ENCODE peak calls at places on chromosomes 4 and X, in seven cellular contexts. One of them, this sample, is unnamed. For H3K36me3, the result is how much of the 10 kb centered on the place peaks cover.

GRCh38 chr4:122879001-122879400 is 43.4 kb downstream of the NUDT6 start:
- DNase-seq in effector memory CD4-positive, alpha-beta T cell: no peak
- DNase-seq in body of pancreas: no peak
- DNase-seq in tibial artery: no peak
- DNase-seq in left ventricle myocardium inferior: no peak
- DNase-seq in hepatocyte: no peak
- DNase-seq in aorta: no peak
- DNase-seq in this sample: no peak

GRCh38 chr4:81030617-81031388 is at the start of gene BMP3:
- DNase-seq in left ventricle myocardium inferior: no peak
- DNase-seq in tibial artery: no peak
- DNase-seq in body of pancreas: no peak
- DNase-seq in effector memory CD4-positive, alpha-beta T cell: no peak
- DNase-seq in hepatocyte: peak
- DNase-seq in aorta: peak
- DNase-seq in this sample: no peak

GRCh38 chrX:136193771-136194170 is 46.4 kb downstream of the FHL1 start:
- DNase-seq in tibial artery: no peak
- DNase-seq in hepatocyte: no peak
- DNase-seq in body of pancreas: no peak
- DNase-seq in left ventricle myocardium inferior: no peak
- DNase-seq in aorta: no peak
- DNase-seq in effector memory CD4-positive, alpha-beta T cell: no peak
- DNase-seq in this sample: no peak

GRCh38 chr4:27096142-27096824 is 235.6 kb downstream of the STIM2 start:
- DNase-seq in body of pancreas: no peak
- DNase-seq in hepatocyte: no peak
- DNase-seq in tibial artery: no peak
- DNase-seq in effector memory CD4-positive, alpha-beta T cell: no peak
- DNase-seq in aorta: no peak
- DNase-seq in left ventricle myocardium inferior: no peak
- DNase-seq in this sample: no peak

GRCh38 chr4:79048878-79049277 is 109.6 kb upstream of the PAQR3 start:
- DNase-seq in effector memory CD4-positive, alpha-beta T cell: no peak
- DNase-seq in hepatocyte: no peak
- DNase-seq in tibial artery: no peak
- DNase-seq in left ventricle myocardium inferior: no peak
- DNase-seq in aorta: no peak
- DNase-seq in body of pancreas: no peak
- DNase-seq in this sample: no peak

GRCh38 chr4:183011213-183011907 is 87.7 kb upstream of the WWC2 start:
- DNase-seq in effector memory CD4-positive, alpha-beta T cell: no peak
- DNase-seq in tibial artery: no peak
- DNase-seq in aorta: no peak
- DNase-seq in hepatocyte: no peak
- DNase-seq in body of pancreas: no peak
- DNase-seq in left ventricle myocardium inferior: no peak
- DNase-seq in this sample: no peak

GRCh38 chrX:19931146-19931545 is 43.7 kb upstream of the SH3KBP1 start:
- DNase-seq in hepatocyte: no peak
- DNase-seq in tibial artery: no peak
- DNase-seq in effector memory CD4-positive, alpha-beta T cell: no peak
- DNase-seq in aorta: no peak
- DNase-seq in body of pancreas: no peak
- DNase-seq in left ventricle myocardium inferior: no peak
- DNase-seq in this sample: no peak

GRCh38 chr4:137131201-137131600 is 401.1 kb downstream of the PCDH18 start:
- DNase-seq in effector memory CD4-positive, alpha-beta T cell: no peak
- DNase-seq in aorta: no peak
- DNase-seq in tibial artery: no peak
- DNase-seq in body of pancreas: no peak
- DNase-seq in hepatocyte: no peak
- DNase-seq in left ventricle myocardium inferior: no peak
- DNase-seq in this sample: no peak

GRCh38 chrX:38438321-38438720 is 85.9 kb downstream of the OTC start:
- DNase-seq in aorta: no peak
- DNase-seq in left ventricle myocardium inferior: no peak
- DNase-seq in hepatocyte: no peak
- DNase-seq in tibial artery: no peak
- DNase-seq in effector memory CD4-positive, alpha-beta T cell: no peak
- DNase-seq in body of pancreas: no peak
- DNase-seq in this sample: no peak

GRCh38 chrX:37685452-37686347 is at the start of gene XK:
- DNase-seq in tibial artery: peak
- DNase-seq in aorta: peak
- DNase-seq in left ventricle myocardium inferior: peak
- DNase-seq in hepatocyte: peak
- DNase-seq in effector memory CD4-positive, alpha-beta T cell: peak
- DNase-seq in body of pancreas: peak
- DNase-seq in this sample: peak

GRCh38 chr4:148962539-148963290 is 520.5 kb upstream of the NR3C2 start:
- DNase-seq in hepatocyte: no peak
- DNase-seq in aorta: no peak
- DNase-seq in effector memory CD4-positive, alpha-beta T cell: no peak
- DNase-seq in tibial artery: no peak
- DNase-seq in body of pancreas: no peak
- DNase-seq in left ventricle myocardium inferior: no peak
- DNase-seq in this sample: no peak

GRCh38 chrX:24759786-24760185 is 66.1 kb downstream of the POLA1 start:
- DNase-seq in effector memory CD4-positive, alpha-beta T cell: no peak
- DNase-seq in body of pancreas: no peak
- DNase-seq in aorta: no peak
- DNase-seq in left ventricle myocardium inferior: no peak
- DNase-seq in tibial artery: no peak
- DNase-seq in hepatocyte: no peak
- DNase-seq in this sample: no peak

GRCh38 chr4:168551945-168552695 is 55.3 kb downstream of the PALLD start:
- DNase-seq in aorta: no peak
- DNase-seq in hepatocyte: no peak
- DNase-seq in tibial artery: no peak
- DNase-seq in body of pancreas: no peak
- DNase-seq in left ventricle myocardium inferior: no peak
- DNase-seq in effector memory CD4-positive, alpha-beta T cell: no peak
- DNase-seq in this sample: no peak

GRCh38 chr4:48831532-48832015 is 686 bp downstream of the OCIAD1 start:
- DNase-seq in hepatocyte: no peak
- DNase-seq in left ventricle myocardium inferior: no peak
- DNase-seq in tibial artery: no peak
- DNase-seq in effector memory CD4-positive, alpha-beta T cell: no peak
- DNase-seq in aorta: no peak
- DNase-seq in body of pancreas: no peak
- DNase-seq in this sample: no peak

GRCh38 chr4:88320174-88320779 is 35.9 kb upstream of the PPM1K start:
- DNase-seq in tibial artery: no peak
- DNase-seq in hepatocyte: no peak
- DNase-seq in left ventricle myocardium inferior: no peak
- DNase-seq in body of pancreas: no peak
- DNase-seq in aorta: no peak
- DNase-seq in effector memory CD4-positive, alpha-beta T cell: no peak
- DNase-seq in this sample: peak

GRCh38 chr4:121758896-121759568 is 5.9 kb downstream of the SMIM43 start:
- DNase-seq in tibial artery: no peak
- DNase-seq in body of pancreas: no peak
- DNase-seq in hepatocyte: no peak
- DNase-seq in effector memory CD4-positive, alpha-beta T cell: no peak
- DNase-seq in left ventricle myocardium inferior: no peak
- DNase-seq in aorta: no peak
- DNase-seq in this sample: no peak

GRCh38 chrX:112830540-112830939 is 10.1 kb downstream of the AMOT start:
- DNase-seq in aorta: no peak
- DNase-seq in tibial artery: no peak
- DNase-seq in effector memory CD4-positive, alpha-beta T cell: no peak
- DNase-seq in hepatocyte: no peak
- DNase-seq in left ventricle myocardium inferior: no peak
- DNase-seq in body of pancreas: no peak
- DNase-seq in this sample: no peak

GRCh38 chr4:147984065-147984777 is 252.3 kb downstream of the ARHGAP10 start:
- DNase-seq in aorta: no peak
- DNase-seq in tibial artery: no peak
- DNase-seq in effector memory CD4-positive, alpha-beta T cell: no peak
- DNase-seq in body of pancreas: no peak
- DNase-seq in hepatocyte: peak
- DNase-seq in left ventricle myocardium inferior: no peak
- DNase-seq in this sample: peak

GRCh38 chr4:184961693-184962092 is 56.6 kb upstream of the HELT start:
- DNase-seq in effector memory CD4-positive, alpha-beta T cell: no peak
- DNase-seq in tibial artery: no peak
- DNase-seq in hepatocyte: no peak
- DNase-seq in aorta: peak
- DNase-seq in left ventricle myocardium inferior: no peak
- DNase-seq in body of pancreas: peak
- DNase-seq in this sample: no peak

GRCh38 chr4:128525939-128526630 is 238.5 kb upstream of the PGRMC2 start:
- DNase-seq in aorta: no peak
- DNase-seq in left ventricle myocardium inferior: no peak
- DNase-seq in hepatocyte: no peak
- DNase-seq in body of pancreas: peak
- DNase-seq in tibial artery: no peak
- DNase-seq in effector memory CD4-positive, alpha-beta T cell: no peak
- DNase-seq in this sample: no peak

GRCh38 chr4:128525387-128525786 is 237.8 kb upstream of the PGRMC2 start:
- DNase-seq in body of pancreas: no peak
- DNase-seq in aorta: no peak
- DNase-seq in hepatocyte: no peak
- DNase-seq in tibial artery: no peak
- DNase-seq in left ventricle myocardium inferior: no peak
- DNase-seq in effector memory CD4-positive, alpha-beta T cell: no peak
- DNase-seq in this sample: no peak

GRCh38 chr4:128527356-128527755 is 239.7 kb upstream of the PGRMC2 start:
- DNase-seq in left ventricle myocardium inferior: no peak
- DNase-seq in tibial artery: no peak
- DNase-seq in aorta: no peak
- DNase-seq in hepatocyte: no peak
- DNase-seq in effector memory CD4-positive, alpha-beta T cell: no peak
- DNase-seq in body of pancreas: no peak
- DNase-seq in this sample: no peak

GRCh38 chr4:128521634-128522253 is 234.1 kb upstream of the PGRMC2 start:
- DNase-seq in left ventricle myocardium inferior: no peak
- DNase-seq in body of pancreas: no peak
- DNase-seq in effector memory CD4-positive, alpha-beta T cell: no peak
- DNase-seq in hepatocyte: no peak
- DNase-seq in aorta: no peak
- DNase-seq in tibial artery: no peak
- DNase-seq in this sample: no peak

GRCh38 chr4:128524311-128524710 is 236.7 kb upstream of the PGRMC2 start:
- DNase-seq in tibial artery: peak
- DNase-seq in aorta: peak
- DNase-seq in effector memory CD4-positive, alpha-beta T cell: no peak
- DNase-seq in hepatocyte: peak
- DNase-seq in body of pancreas: peak
- DNase-seq in left ventricle myocardium inferior: peak
- DNase-seq in this sample: no peak
- H3K27ac ChIP-seq in tibial artery: peak
- H3K27ac ChIP-seq in aorta: peak
- H3K27ac ChIP-seq in effector memory CD4-positive, alpha-beta T cell: no peak
- H3K27ac ChIP-seq in hepatocyte: no peak
- H3K27ac ChIP-seq in body of pancreas: no peak
- H3K27ac ChIP-seq in left ventricle myocardium inferior: peak
- H3K27ac ChIP-seq in this sample: no peak

DNA sequence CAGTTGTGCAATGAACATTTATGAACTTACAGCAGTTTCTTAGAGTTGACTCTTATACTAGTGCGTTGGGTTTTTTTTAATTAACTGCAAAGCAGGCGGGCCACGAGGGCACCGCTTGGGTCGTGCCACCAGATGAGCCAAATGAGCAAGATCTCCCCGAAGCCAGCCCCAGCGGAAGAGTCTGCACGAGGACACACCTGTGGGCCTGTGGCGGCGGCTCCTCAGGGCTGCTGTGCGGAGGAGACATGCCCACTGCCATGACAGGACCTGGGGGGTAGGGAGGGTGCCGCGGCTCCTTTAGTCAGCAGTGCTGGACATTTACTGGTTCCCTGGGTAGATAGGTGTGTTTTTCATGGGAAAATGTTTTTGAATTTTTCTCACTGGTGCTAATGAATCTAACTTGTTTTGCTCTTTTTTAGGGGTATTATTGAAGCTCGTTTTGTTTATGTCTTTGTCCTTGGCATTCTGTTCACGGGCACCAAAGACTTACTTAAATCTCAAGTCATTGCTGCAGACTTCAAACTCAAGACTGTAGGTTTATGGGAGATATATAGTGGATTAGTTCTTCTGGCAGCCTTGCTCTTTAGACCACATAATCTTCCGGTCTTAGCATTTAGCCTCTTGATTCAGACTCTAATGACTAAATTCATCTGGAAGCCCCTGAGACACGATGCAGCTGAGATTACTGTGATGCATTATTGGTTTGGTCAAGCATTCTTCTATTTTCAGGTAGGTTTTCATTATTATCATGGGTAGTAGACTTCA is 31.2 kb downstream of the PIGG start:
- DNase-seq in body of pancreas: no peak
- DNase-seq in effector memory CD4-positive, alpha-beta T cell: no peak
- DNase-seq in left ventricle myocardium inferior: no peak
- DNase-seq in hepatocyte: no peak
- DNase-seq in tibial artery: no peak
- DNase-seq in aorta: no peak
- DNase-seq in this sample: no peak
- H3K36me3 ChIP-seq in body of pancreas: under half
- H3K36me3 ChIP-seq in effector memory CD4-positive, alpha-beta T cell: half or more
- H3K36me3 ChIP-seq in left ventricle myocardium inferior: half or more
- H3K36me3 ChIP-seq in hepatocyte: under half
- H3K36me3 ChIP-seq in tibial artery: half or more
- H3K36me3 ChIP-seq in aorta: under half
- H3K36me3 ChIP-seq in this sample: under half

DNA sequence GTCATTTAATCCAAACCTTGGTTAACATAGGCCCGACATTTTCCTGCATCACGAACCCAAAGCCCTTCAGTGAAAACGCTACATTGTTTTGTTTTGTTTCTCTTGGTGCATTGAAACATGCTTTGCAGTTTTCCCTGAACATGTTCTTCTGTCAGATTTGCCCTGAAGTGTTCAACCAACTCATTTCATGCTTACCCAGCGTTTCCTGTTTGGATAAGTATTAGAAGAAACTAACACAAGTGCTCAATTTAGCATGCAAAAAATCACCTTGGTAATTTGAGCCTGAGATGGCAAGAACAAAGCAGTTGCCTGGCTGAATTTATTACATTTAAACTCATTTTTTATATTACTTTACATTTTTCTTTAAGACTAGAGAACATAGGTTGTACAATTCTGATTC is 160.1 kb upstream of the VCX3A start:
- DNase-seq in left ventricle myocardium inferior: no peak
- DNase-seq in body of pancreas: no peak
- DNase-seq in effector memory CD4-positive, alpha-beta T cell: no peak
- DNase-seq in aorta: no peak
- DNase-seq in tibial artery: no peak
- DNase-seq in hepatocyte: no peak
- DNase-seq in this sample: no peak
- H3K27ac ChIP-seq in left ventricle myocardium inferior: no peak
- H3K27ac ChIP-seq in body of pancreas: no peak
- H3K27ac ChIP-seq in effector memory CD4-positive, alpha-beta T cell: no peak
- H3K27ac ChIP-seq in aorta: no peak
- H3K27ac ChIP-seq in tibial artery: no peak
- H3K27ac ChIP-seq in hepatocyte: no peak
- H3K27ac ChIP-seq in this sample: no peak

DNA sequence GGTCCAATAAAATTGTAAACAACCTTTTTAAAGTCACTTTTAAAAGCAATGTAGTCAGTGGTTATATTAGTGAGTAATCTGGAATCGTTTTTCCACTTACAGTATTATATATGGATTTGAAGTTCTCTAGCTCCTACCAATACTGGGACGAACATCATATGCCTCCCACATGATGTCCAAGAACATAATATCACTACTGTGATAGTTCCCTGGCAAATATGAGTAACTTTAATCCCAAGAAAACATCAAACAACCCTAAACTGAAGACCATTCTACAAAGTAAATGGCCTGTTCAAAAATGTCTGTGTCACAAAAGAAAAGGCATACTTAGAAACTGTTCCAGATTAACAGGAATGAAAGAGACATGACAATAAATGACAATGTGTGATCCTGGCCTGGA is 53.6 kb upstream of the FGFBP2 start:
- DNase-seq in left ventricle myocardium inferior: no peak
- DNase-seq in hepatocyte: no peak
- DNase-seq in body of pancreas: no peak
- DNase-seq in aorta: no peak
- DNase-seq in effector memory CD4-positive, alpha-beta T cell: no peak
- DNase-seq in tibial artery: no peak
- DNase-seq in this sample: no peak
- H3K36me3 ChIP-seq in left ventricle myocardium inferior: under half
- H3K36me3 ChIP-seq in hepatocyte: under half
- H3K36me3 ChIP-seq in body of pancreas: under half
- H3K36me3 ChIP-seq in aorta: under half
- H3K36me3 ChIP-seq in effector memory CD4-positive, alpha-beta T cell: under half
- H3K36me3 ChIP-seq in tibial artery: under half
- H3K36me3 ChIP-seq in this sample: under half